ENCODE peak calls at places on chromosomes 7 and 10, in five cellular contexts. R, S, U, F and J are unnamed samples.

GRCh38 chr7:133919810-133920209 is 207.3 kb upstream of the LRGUK start:
- DNase-seq in R (no peak), S (no peak), U (no peak), F (no peak), J (no peak)

GRCh38 chr10:71342850-71343773 is 24.1 kb downstream of the SLC29A3 start:
- DNase-seq in R (no peak), S (no peak), U (no peak), F (peak; percentile 57), J (no peak)

GRCh38 chr10:122273966-122274545 is 3.0 kb downstream of the BTBD16 start:
- DNase-seq in R (no peak), S (no peak), U (no peak), F (no peak), J (no peak)

GRCh38 chr10:120423350-120424197 is 33.5 kb upstream of the PLPP4 start:
- DNase-seq in R (no peak), S (no peak), U (peak; percentile 67), F (peak; percentile 3), J (peak; percentile 57)

GRCh38 chr7:121873795-121874194 is 834 bp downstream of the PTPRZ1 start:
- DNase-seq in R (no peak), S (no peak), U (no peak), F (no peak), J (no peak)

GRCh38 chr10:112435013-112435619 is 11.6 kb downstream of the ZDHHC6 start:
- DNase-seq in R (no peak), S (no peak), U (peak; percentile 40), F (no peak), J (no peak)

GRCh38 chr7:33721895-33722294 is 183.4 kb upstream of the BMPER start:
- DNase-seq in R (no peak), S (no peak), U (no peak), F (no peak), J (no peak)

GRCh38 chr10:24318517-24318916 is 109.6 kb downstream of the KIAA1217 start:
- DNase-seq in R (no peak), S (no peak), U (no peak), F (no peak), J (no peak)

GRCh38 chr10:132926777-132927650 is 15.4 kb downstream of the CFAP46 start:
- DNase-seq in R (peak; percentile 78), S (no peak), U (no peak), F (no peak), J (no peak)

GRCh38 chr10:126208736-126209317 is 179.4 kb downstream of the ADAM12 start:
- DNase-seq in R (no peak), S (no peak), U (no peak), F (no peak), J (no peak)

GRCh38 chr7:11077816-11078215 is 104.1 kb downstream of the PHF14 start:
- DNase-seq in R (no peak), S (no peak), U (no peak), F (no peak), J (peak; percentile 8)

GRCh38 chr7:122027058-122027457 is 117.0 kb downstream of the AASS start:
- DNase-seq in R (no peak), S (no peak), U (no peak), F (no peak), J (no peak)